ENCODE peak calls at places on chromosomes 16 and 17, in six cellular contexts. One of them, this sample, is unnamed. For H3K36me3, the result is how much of the 10 kb centered on the place peaks cover.

GRCh38 chr17:76697702-76698465 is 12.9 kb downstream of the MXRA7 start:
- DNase-seq in H1: no peak
- DNase-seq in HCT116: no peak
- DNase-seq in HepG2: no peak
- DNase-seq in K562: peak
- DNase-seq in GM12878: no peak
- DNase-seq in this sample: no peak

GRCh38 chr16:67666032-67666537 is 465 bp downstream of the ENKD1 start:
- DNase-seq in GM12878: no peak
- DNase-seq in K562: peak
- DNase-seq in HepG2: peak
- DNase-seq in H1: no peak
- DNase-seq in HCT116: no peak
- DNase-seq in this sample: no peak

GRCh38 chr16:87515475-87516330 is 22.9 kb upstream of the ZCCHC14 start:
- DNase-seq in GM12878: no peak
- DNase-seq in H1: no peak
- DNase-seq in HepG2: no peak
- DNase-seq in K562: no peak
- DNase-seq in HCT116: no peak
- DNase-seq in this sample: no peak

GRCh38 chr17:35871415-35871814 is 2.7 kb upstream of the HEATR9 start:
- DNase-seq in GM12878: no peak
- DNase-seq in HepG2: no peak
- DNase-seq in H1: peak
- DNase-seq in HCT116: no peak
- DNase-seq in K562: no peak
- DNase-seq in this sample: no peak

GRCh38 chr17:8382052-8382879 is 727 bp downstream of the RPL26 start:
- DNase-seq in HepG2: no peak
- DNase-seq in HCT116: no peak
- DNase-seq in GM12878: no peak
- DNase-seq in H1: no peak
- DNase-seq in K562: peak
- DNase-seq in this sample: no peak

GRCh38 chr17:65349916-65350315 is 211.5 kb downstream of the AXIN2 start:
- DNase-seq in H1: no peak
- DNase-seq in HCT116: no peak
- DNase-seq in GM12878: no peak
- DNase-seq in HepG2: no peak
- DNase-seq in K562: no peak
- DNase-seq in this sample: no peak

GRCh38 chr16:16062023-16062932 is 112.9 kb downstream of the ABCC1 start:
- DNase-seq in K562: no peak
- DNase-seq in HepG2: no peak
- DNase-seq in GM12878: no peak
- DNase-seq in H1: no peak
- DNase-seq in HCT116: no peak
- DNase-seq in this sample: no peak

GRCh38 chr16:89136931-89137330 is 34.6 kb upstream of the CDH15 start:
- DNase-seq in H1: no peak
- DNase-seq in K562: no peak
- DNase-seq in HepG2: no peak
- DNase-seq in HCT116: no peak
- DNase-seq in GM12878: no peak
- DNase-seq in this sample: no peak

GRCh38 chr16:4911831-4912422 is 25.0 kb downstream of the PPL start:
- DNase-seq in GM12878: no peak
- DNase-seq in HCT116: no peak
- DNase-seq in H1: no peak
- DNase-seq in K562: no peak
- DNase-seq in HepG2: peak
- DNase-seq in this sample: no peak

GRCh38 chr17:20097362-20097761 is 88.2 kb downstream of the SPECC1 start:
- DNase-seq in K562: no peak
- DNase-seq in HepG2: no peak
- DNase-seq in GM12878: no peak
- DNase-seq in HCT116: no peak
- DNase-seq in H1: no peak
- DNase-seq in this sample: no peak

GRCh38 chr17:77881545-77881944 is 77.0 kb upstream of the TNRC6C start:
- DNase-seq in HepG2: no peak
- DNase-seq in K562: peak
- DNase-seq in H1: no peak
- DNase-seq in HCT116: no peak
- DNase-seq in GM12878: peak
- DNase-seq in this sample: no peak

GRCh38 chr16:79800016-79800608 is 199.6 kb upstream of the MAF start:
- DNase-seq in HCT116: no peak
- DNase-seq in GM12878: no peak
- DNase-seq in K562: no peak
- DNase-seq in H1: no peak
- DNase-seq in HepG2: no peak
- DNase-seq in this sample: no peak

GRCh38 chr16:22174642-22175041 is 12.3 kb downstream of the SDR42E2 start:
- DNase-seq in K562: no peak
- DNase-seq in GM12878: no peak
- DNase-seq in HCT116: no peak
- DNase-seq in H1: no peak
- DNase-seq in HepG2: no peak
- DNase-seq in this sample: no peak

GRCh38 chr17:930258-930657 is 49.3 kb downstream of the NXN start:
- DNase-seq in HCT116: no peak
- DNase-seq in GM12878: no peak
- DNase-seq in K562: no peak
- DNase-seq in H1: no peak
- DNase-seq in HepG2: peak
- DNase-seq in this sample: no peak

GRCh38 chr16:27511657-27512056 is 38.1 kb downstream of the GTF3C1 start:
- DNase-seq in K562: no peak
- DNase-seq in HepG2: no peak
- DNase-seq in GM12878: no peak
- DNase-seq in H1: no peak
- DNase-seq in HCT116: no peak
- DNase-seq in this sample: no peak
- H3K36me3 ChIP-seq in K562: half or more
- H3K36me3 ChIP-seq in HepG2: half or more
- H3K36me3 ChIP-seq in GM12878: under half
- H3K36me3 ChIP-seq in H1: under half
- H3K36me3 ChIP-seq in HCT116: under half
- H3K36me3 ChIP-seq in this sample: half or more

DNA sequence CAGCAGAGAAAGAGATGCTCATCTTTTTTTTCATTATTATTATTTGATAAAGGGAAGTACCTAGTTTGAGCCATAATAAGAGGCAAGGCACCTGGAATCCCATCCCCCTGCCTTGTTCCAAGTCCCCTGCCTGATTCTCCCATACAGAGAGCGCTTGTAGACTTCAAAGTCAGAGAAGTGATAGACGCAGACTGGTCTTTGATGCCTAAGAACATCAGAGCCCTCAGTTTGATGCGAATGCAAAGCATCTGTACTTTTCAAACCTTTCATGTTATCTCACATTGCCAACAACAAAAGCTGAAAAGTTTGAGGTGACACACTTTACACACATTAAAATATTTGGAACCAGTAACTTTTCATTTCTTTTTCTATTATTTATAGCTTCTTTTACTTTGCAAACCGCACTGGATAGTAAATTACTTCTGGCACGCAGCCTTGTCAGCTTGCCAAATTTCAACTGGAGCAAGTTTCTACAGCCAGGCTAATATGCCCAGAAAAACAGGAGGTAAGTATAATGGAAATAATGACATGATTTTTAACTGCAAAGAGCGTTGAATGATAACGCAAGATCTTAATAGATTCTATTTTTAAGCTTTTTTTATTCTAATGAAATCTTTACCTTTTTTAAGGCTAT is 6.0 kb upstream of the UTP6 start:
- DNase-seq in GM12878: no peak
- DNase-seq in HepG2: no peak
- DNase-seq in K562: no peak
- DNase-seq in HCT116: no peak
- DNase-seq in H1: no peak
- DNase-seq in this sample: no peak
- TF ChIP-seq ZNF274 in GM12878: no peak
- TF ChIP-seq ZNF274 in HepG2: no peak
- TF ChIP-seq ZNF274 in K562: no peak
- TF ChIP-seq ZNF274 in HCT116: no peak
- TF ChIP-seq ZNF274 in H1: no peak
- TF ChIP-seq ZNF274 in this sample: no peak

DNA sequence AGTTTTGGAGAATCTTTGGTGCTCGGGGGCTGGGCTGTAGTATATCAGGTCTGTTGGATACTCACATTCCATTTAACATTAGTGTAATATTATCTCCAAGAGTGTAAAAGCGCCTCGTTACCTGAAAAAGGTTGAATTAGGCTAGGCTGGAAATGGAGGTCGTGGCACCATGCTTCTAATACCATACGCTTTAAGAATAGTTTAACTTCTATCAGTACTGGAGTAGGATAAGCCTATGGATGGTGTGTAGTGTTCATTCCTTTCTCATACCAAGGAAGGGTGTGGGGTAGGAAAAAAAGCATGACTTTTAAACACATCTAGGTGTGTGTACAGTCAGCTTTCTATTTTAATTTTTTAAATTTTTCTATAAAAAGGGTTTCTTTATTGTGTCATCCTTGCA is 2.0 kb downstream of the SRCAP start:
- DNase-seq in GM12878: no peak
- DNase-seq in HCT116: no peak
- DNase-seq in K562: no peak
- DNase-seq in HepG2: no peak
- DNase-seq in H1: no peak
- DNase-seq in this sample: no peak
- H3K36me3 ChIP-seq in GM12878: under half
- H3K36me3 ChIP-seq in HCT116: under half
- H3K36me3 ChIP-seq in K562: half or more
- H3K36me3 ChIP-seq in HepG2: half or more
- H3K36me3 ChIP-seq in H1: under half
- H3K36me3 ChIP-seq in this sample: half or more

GRCh38 chr17:51647873-51648272 is 387.5 kb downstream of the UTP18 start:
- DNase-seq in HepG2: no peak
- DNase-seq in HCT116: no peak
- DNase-seq in GM12878: no peak
- DNase-seq in H1: no peak
- DNase-seq in K562: no peak
- DNase-seq in this sample: no peak
- TF ChIP-seq ZNF274 in HepG2: no peak
- TF ChIP-seq ZNF274 in HCT116: no peak
- TF ChIP-seq ZNF274 in GM12878: no peak
- TF ChIP-seq ZNF274 in H1: no peak
- TF ChIP-seq ZNF274 in K562: no peak
- TF ChIP-seq ZNF274 in this sample: no peak

GRCh38 chr17:39548494-39548893 is 59.2 kb downstream of the NEUROD2 start:
- DNase-seq in HCT116: no peak
- DNase-seq in GM12878: no peak
- DNase-seq in HepG2: no peak
- DNase-seq in K562: no peak
- DNase-seq in H1: no peak
- DNase-seq in this sample: no peak
- H3K36me3 ChIP-seq in HCT116: under half
- H3K36me3 ChIP-seq in GM12878: under half
- H3K36me3 ChIP-seq in HepG2: under half
- H3K36me3 ChIP-seq in K562: under half
- H3K36me3 ChIP-seq in H1: under half
- H3K36me3 ChIP-seq in this sample: under half

GRCh38 chr17:2128011-2128410 is 73.1 kb downstream of the HIC1 start:
- DNase-seq in H1: no peak
- DNase-seq in HepG2: no peak
- DNase-seq in K562: no peak
- DNase-seq in HCT116: no peak
- DNase-seq in GM12878: no peak
- DNase-seq in this sample: no peak

GRCh38 chr17:2123467-2124251 is 68.8 kb downstream of the HIC1 start:
- DNase-seq in HepG2: no peak
- DNase-seq in H1: no peak
- DNase-seq in HCT116: no peak
- DNase-seq in GM12878: no peak
- DNase-seq in K562: no peak
- DNase-seq in this sample: no peak

GRCh38 chr17:2122641-2123302 is 67.9 kb downstream of the HIC1 start:
- DNase-seq in H1: no peak
- DNase-seq in HCT116: no peak
- DNase-seq in GM12878: no peak
- DNase-seq in K562: no peak
- DNase-seq in HepG2: no peak
- DNase-seq in this sample: no peak

GRCh38 chr17:2125013-2125535 is 70.2 kb downstream of the HIC1 start:
- DNase-seq in GM12878: no peak
- DNase-seq in HCT116: no peak
- DNase-seq in H1: no peak
- DNase-seq in HepG2: no peak
- DNase-seq in K562: no peak
- DNase-seq in this sample: no peak

GRCh38 chr17:2124391-2124790 is 69.5 kb downstream of the HIC1 start:
- DNase-seq in HepG2: no peak
- DNase-seq in H1: no peak
- DNase-seq in HCT116: no peak
- DNase-seq in K562: no peak
- DNase-seq in GM12878: no peak
- DNase-seq in this sample: no peak
- TF ChIP-seq ZNF274 in HepG2: no peak
- TF ChIP-seq ZNF274 in H1: no peak
- TF ChIP-seq ZNF274 in HCT116: no peak
- TF ChIP-seq ZNF274 in K562: no peak
- TF ChIP-seq ZNF274 in GM12878: no peak
- TF ChIP-seq ZNF274 in this sample: no peak

GRCh38 chr17:29526322-29526721 is 40.5 kb downstream of the ABHD15 start:
- DNase-seq in H1: no peak
- DNase-seq in GM12878: no peak
- DNase-seq in HCT116: no peak
- DNase-seq in HepG2: no peak
- DNase-seq in K562: no peak
- DNase-seq in this sample: no peak
- H3K36me3 ChIP-seq in H1: under half
- H3K36me3 ChIP-seq in GM12878: under half
- H3K36me3 ChIP-seq in HCT116: under half
- H3K36me3 ChIP-seq in HepG2: under half
- H3K36me3 ChIP-seq in K562: half or more
- H3K36me3 ChIP-seq in this sample: under half